ENCODE peak calls at places on chromosomes 6 and 20, in ten cellular contexts. One of them, this sample, is unnamed.

GRCh38 chr6:111764238-111765182 is 108.7 kb downstream of the FYN start:
- DNase-seq in heart right ventricle: no peak
- DNase-seq in fibroblast of lung: peak
- DNase-seq in SW 1271: no peak
- DNase-seq in amygdala: peak
- DNase-seq in A549: no peak
- DNase-seq in posterior vena cava: no peak
- DNase-seq in Daoy: no peak
- DNase-seq in endothelial cell of umbilical vein: no peak
- DNase-seq in glutamatergic neuron: no peak
- DNase-seq in this sample: no peak

GRCh38 chr6:155795173-155795796 is 339.6 kb upstream of the NOX3 start:
- DNase-seq in amygdala: no peak
- DNase-seq in posterior vena cava: no peak
- DNase-seq in heart right ventricle: no peak
- DNase-seq in Daoy: no peak
- DNase-seq in endothelial cell of umbilical vein: no peak
- DNase-seq in A549: no peak
- DNase-seq in fibroblast of lung: peak
- DNase-seq in SW 1271: no peak
- DNase-seq in glutamatergic neuron: no peak
- DNase-seq in this sample: no peak

GRCh38 chr6:34238507-34239239 is 2.0 kb downstream of the HMGA1 start:
- DNase-seq in amygdala: no peak
- DNase-seq in Daoy: no peak
- DNase-seq in heart right ventricle: no peak
- DNase-seq in endothelial cell of umbilical vein: no peak
- DNase-seq in SW 1271: no peak
- DNase-seq in glutamatergic neuron: no peak
- DNase-seq in fibroblast of lung: no peak
- DNase-seq in posterior vena cava: no peak
- DNase-seq in A549: no peak
- DNase-seq in this sample: no peak

GRCh38 chr20:33910529-33911327 is 83.0 kb upstream of the RALY start:
- DNase-seq in heart right ventricle: no peak
- DNase-seq in A549: no peak
- DNase-seq in fibroblast of lung: no peak
- DNase-seq in posterior vena cava: no peak
- DNase-seq in SW 1271: no peak
- DNase-seq in glutamatergic neuron: no peak
- DNase-seq in amygdala: no peak
- DNase-seq in Daoy: no peak
- DNase-seq in endothelial cell of umbilical vein: no peak
- DNase-seq in this sample: no peak

GRCh38 chr6:157036245-157036681 is 259.1 kb downstream of the ARID1B start:
- DNase-seq in heart right ventricle: no peak
- DNase-seq in amygdala: peak
- DNase-seq in posterior vena cava: no peak
- DNase-seq in SW 1271: no peak
- DNase-seq in A549: no peak
- DNase-seq in endothelial cell of umbilical vein: no peak
- DNase-seq in fibroblast of lung: peak
- DNase-seq in Daoy: no peak
- DNase-seq in glutamatergic neuron: no peak
- DNase-seq in this sample: no peak

GRCh38 chr6:138523347-138524210 is 24.3 kb upstream of the NHSL1 start:
- DNase-seq in A549: no peak
- DNase-seq in glutamatergic neuron: no peak
- DNase-seq in heart right ventricle: no peak
- DNase-seq in amygdala: no peak
- DNase-seq in endothelial cell of umbilical vein: peak
- DNase-seq in Daoy: peak
- DNase-seq in posterior vena cava: no peak
- DNase-seq in fibroblast of lung: peak
- DNase-seq in SW 1271: no peak
- DNase-seq in this sample: no peak

GRCh38 chr20:38674178-38675133 is 49.8 kb upstream of the SLC32A1 start:
- DNase-seq in fibroblast of lung: peak
- DNase-seq in heart right ventricle: peak
- DNase-seq in glutamatergic neuron: peak
- DNase-seq in posterior vena cava: peak
- DNase-seq in SW 1271: peak
- DNase-seq in amygdala: peak
- DNase-seq in A549: no peak
- DNase-seq in endothelial cell of umbilical vein: peak
- DNase-seq in Daoy: peak
- DNase-seq in this sample: peak

GRCh38 chr6:139542351-139542750 is 167.9 kb upstream of the CITED2 start:
- DNase-seq in heart right ventricle: no peak
- DNase-seq in posterior vena cava: no peak
- DNase-seq in SW 1271: no peak
- DNase-seq in A549: no peak
- DNase-seq in amygdala: no peak
- DNase-seq in endothelial cell of umbilical vein: no peak
- DNase-seq in fibroblast of lung: no peak
- DNase-seq in Daoy: no peak
- DNase-seq in glutamatergic neuron: no peak
- DNase-seq in this sample: no peak

GRCh38 chr6:147257760-147258159 is 53.5 kb downstream of the STXBP5 start:
- DNase-seq in glutamatergic neuron: no peak
- DNase-seq in SW 1271: no peak
- DNase-seq in endothelial cell of umbilical vein: no peak
- DNase-seq in A549: no peak
- DNase-seq in Daoy: peak
- DNase-seq in amygdala: no peak
- DNase-seq in heart right ventricle: no peak
- DNase-seq in posterior vena cava: no peak
- DNase-seq in fibroblast of lung: no peak
- DNase-seq in this sample: no peak

GRCh38 chr6:113352029-113352801 is 504.9 kb upstream of the MARCKS start:
- DNase-seq in endothelial cell of umbilical vein: peak
- DNase-seq in glutamatergic neuron: no peak
- DNase-seq in heart right ventricle: no peak
- DNase-seq in SW 1271: peak
- DNase-seq in amygdala: no peak
- DNase-seq in fibroblast of lung: peak
- DNase-seq in posterior vena cava: no peak
- DNase-seq in Daoy: peak
- DNase-seq in A549: peak
- DNase-seq in this sample: no peak

GRCh38 chr20:49909499-49910339 is 5.6 kb downstream of the SPATA2 start:
- DNase-seq in heart right ventricle: peak
- DNase-seq in Daoy: no peak
- DNase-seq in fibroblast of lung: no peak
- DNase-seq in glutamatergic neuron: peak
- DNase-seq in posterior vena cava: peak
- DNase-seq in SW 1271: no peak
- DNase-seq in amygdala: peak
- DNase-seq in A549: no peak
- DNase-seq in endothelial cell of umbilical vein: peak
- DNase-seq in this sample: peak

GRCh38 chr6:129215916-129216525 is 333.1 kb downstream of the LAMA2 start:
- DNase-seq in fibroblast of lung: no peak
- DNase-seq in SW 1271: no peak
- DNase-seq in A549: no peak
- DNase-seq in glutamatergic neuron: no peak
- DNase-seq in Daoy: no peak
- DNase-seq in posterior vena cava: no peak
- DNase-seq in endothelial cell of umbilical vein: no peak
- DNase-seq in amygdala: no peak
- DNase-seq in heart right ventricle: no peak
- DNase-seq in this sample: no peak

GRCh38 chr6:157710604-157711003 is 112.4 kb upstream of the SNX9 start:
- DNase-seq in amygdala: no peak
- DNase-seq in fibroblast of lung: no peak
- DNase-seq in A549: no peak
- DNase-seq in posterior vena cava: no peak
- DNase-seq in Daoy: peak
- DNase-seq in glutamatergic neuron: no peak
- DNase-seq in heart right ventricle: no peak
- DNase-seq in endothelial cell of umbilical vein: no peak
- DNase-seq in SW 1271: no peak
- DNase-seq in this sample: no peak

GRCh38 chr6:131861356-131861755 is 53.5 kb downstream of the ENPP1 start:
- DNase-seq in heart right ventricle: no peak
- DNase-seq in amygdala: no peak
- DNase-seq in A549: no peak
- DNase-seq in SW 1271: no peak
- DNase-seq in Daoy: no peak
- DNase-seq in posterior vena cava: no peak
- DNase-seq in fibroblast of lung: peak
- DNase-seq in endothelial cell of umbilical vein: no peak
- DNase-seq in glutamatergic neuron: no peak
- DNase-seq in this sample: no peak

GRCh38 chr6:170018422-170019258 is 267.2 kb downstream of the ERMARD start:
- DNase-seq in endothelial cell of umbilical vein: no peak
- DNase-seq in A549: no peak
- DNase-seq in glutamatergic neuron: no peak
- DNase-seq in fibroblast of lung: no peak
- DNase-seq in posterior vena cava: no peak
- DNase-seq in heart right ventricle: no peak
- DNase-seq in Daoy: no peak
- DNase-seq in amygdala: no peak
- DNase-seq in SW 1271: no peak
- DNase-seq in this sample: no peak

GRCh38 chr6:43758617-43759050 is 11.4 kb upstream of the VEGFA start:
- DNase-seq in posterior vena cava: peak
- DNase-seq in glutamatergic neuron: no peak
- DNase-seq in Daoy: no peak
- DNase-seq in SW 1271: no peak
- DNase-seq in endothelial cell of umbilical vein: peak
- DNase-seq in A549: no peak
- DNase-seq in amygdala: no peak
- DNase-seq in fibroblast of lung: no peak
- DNase-seq in heart right ventricle: no peak
- DNase-seq in this sample: no peak

GRCh38 chr6:121733216-121733615 is 297.8 kb downstream of the GJA1 start:
- DNase-seq in amygdala: no peak
- DNase-seq in SW 1271: no peak
- DNase-seq in fibroblast of lung: peak
- DNase-seq in heart right ventricle: no peak
- DNase-seq in glutamatergic neuron: no peak
- DNase-seq in endothelial cell of umbilical vein: peak
- DNase-seq in A549: no peak
- DNase-seq in Daoy: no peak
- DNase-seq in posterior vena cava: no peak
- DNase-seq in this sample: no peak

GRCh38 chr20:5504061-5504739 is 187.4 kb upstream of the PROKR2 start:
- DNase-seq in glutamatergic neuron: no peak
- DNase-seq in heart right ventricle: peak
- DNase-seq in SW 1271: no peak
- DNase-seq in A549: no peak
- DNase-seq in endothelial cell of umbilical vein: peak
- DNase-seq in fibroblast of lung: peak
- DNase-seq in amygdala: peak
- DNase-seq in Daoy: peak
- DNase-seq in posterior vena cava: peak
- DNase-seq in this sample: peak

GRCh38 chr6:89372506-89372901 is 20.0 kb upstream of the UBE2J1 start:
- DNase-seq in fibroblast of lung: no peak
- DNase-seq in amygdala: no peak
- DNase-seq in SW 1271: no peak
- DNase-seq in heart right ventricle: no peak
- DNase-seq in posterior vena cava: no peak
- DNase-seq in glutamatergic neuron: no peak
- DNase-seq in A549: no peak
- DNase-seq in endothelial cell of umbilical vein: no peak
- DNase-seq in Daoy: no peak
- DNase-seq in this sample: no peak

GRCh38 chr6:115551510-115551909 is 509.2 kb downstream of the FRK start:
- DNase-seq in SW 1271: no peak
- DNase-seq in heart right ventricle: no peak
- DNase-seq in fibroblast of lung: no peak
- DNase-seq in glutamatergic neuron: no peak
- DNase-seq in A549: no peak
- DNase-seq in posterior vena cava: no peak
- DNase-seq in Daoy: no peak
- DNase-seq in endothelial cell of umbilical vein: no peak
- DNase-seq in amygdala: peak
- DNase-seq in this sample: peak

GRCh38 chr20:62355527-62356142 is 11.5 kb downstream of the LAMA5 start:
- DNase-seq in glutamatergic neuron: peak
- DNase-seq in Daoy: peak
- DNase-seq in amygdala: no peak
- DNase-seq in SW 1271: no peak
- DNase-seq in A549: peak
- DNase-seq in fibroblast of lung: peak
- DNase-seq in heart right ventricle: peak
- DNase-seq in endothelial cell of umbilical vein: peak
- DNase-seq in posterior vena cava: no peak
- DNase-seq in this sample: peak

GRCh38 chr20:50274570-50275430 is 84.2 kb downstream of the CEBPB start:
- DNase-seq in SW 1271: no peak
- DNase-seq in Daoy: no peak
- DNase-seq in glutamatergic neuron: no peak
- DNase-seq in endothelial cell of umbilical vein: no peak
- DNase-seq in A549: no peak
- DNase-seq in heart right ventricle: peak
- DNase-seq in fibroblast of lung: no peak
- DNase-seq in posterior vena cava: peak
- DNase-seq in amygdala: peak
- DNase-seq in this sample: peak

GRCh38 chr6:16292942-16293341 is 54.6 kb downstream of the GMPR start:
- DNase-seq in Daoy: no peak
- DNase-seq in posterior vena cava: no peak
- DNase-seq in heart right ventricle: no peak
- DNase-seq in fibroblast of lung: no peak
- DNase-seq in glutamatergic neuron: no peak
- DNase-seq in A549: no peak
- DNase-seq in amygdala: no peak
- DNase-seq in SW 1271: no peak
- DNase-seq in endothelial cell of umbilical vein: no peak
- DNase-seq in this sample: no peak

This sample was measured in occipital lobe.